ENCODE peak calls at places on chromosomes 4 and X, in seven cellular contexts. P, F, S, E, I, W and C are unnamed samples.

GRCh38 chrX:111761578-111762135 is 80.7 kb downstream of the ALG13 start:
- DNase-seq in P (no peak), F (no peak), S (no peak), E (no peak), I (no peak), W (no peak), C (no peak)

GRCh38 chrX:28549839-28550238 is 37.4 kb upstream of the IL1RAPL1 start:
- DNase-seq in P (no peak), F (peak), S (no peak), E (peak), I (no peak), W (no peak), C (peak)

GRCh38 chr4:176002007-176002623 is 63.5 kb upstream of the WDR17 start:
- DNase-seq in P (no peak), F (peak), S (peak), E (peak), I (peak), W (peak), C (peak)

GRCh38 chr4:41409095-41409494 is 128.9 kb upstream of the LIMCH1 start:
- DNase-seq in P (no peak), F (no peak), S (no peak), E (no peak), I (no peak), W (no peak), C (no peak)

GRCh38 chr4:88693792-88694191 is 3.8 kb downstream of the NAP1L5 start:
- DNase-seq in P (no peak), F (no peak), S (no peak), E (no peak), I (no peak), W (no peak), C (no peak)

GRCh38 chr4:123361195-123361861 is 35.3 kb upstream of the SPRY1 start:
- DNase-seq in P (peak), F (no peak), S (no peak), E (peak), I (peak), W (no peak), C (no peak)

GRCh38 chr4:136928957-136929411 is 603.3 kb downstream of the PCDH18 start:
- DNase-seq in P (no peak), F (no peak), S (no peak), E (no peak), I (no peak), W (no peak), C (no peak)

GRCh38 chr4:4990857-4991540 is 28.3 kb downstream of the CYTL1 start:
- DNase-seq in P (peak), F (no peak), S (no peak), E (no peak), I (peak), W (no peak), C (no peak)

GRCh38 chrX:123749643-123750042 is 16.8 kb upstream of the THOC2 start:
- DNase-seq in P (no peak), F (no peak), S (no peak), E (no peak), I (no peak), W (no peak), C (no peak)

GRCh38 chr4:81452452-81453011 is 19.2 kb downstream of the RASGEF1B start:
- DNase-seq in P (peak), F (no peak), S (no peak), E (no peak), I (no peak), W (no peak), C (no peak)

GRCh38 chr4:473575-474457 is 25.1 kb downstream of the ZNF721 start:
- DNase-seq in P (peak), F (peak), S (peak), E (peak), I (peak), W (peak), C (peak)

GRCh38 chrX:316351-317325 is 2.0 kb downstream of the GTPBP6 start:
- DNase-seq in P (no peak), F (no peak), S (no peak), E (no peak), I (no peak), W (no peak), C (no peak)

GRCh38 chrX:70479970-70480659 is 35.5 kb downstream of the DLG3 start:
- DNase-seq in P (no peak), F (peak), S (no peak), E (no peak), I (no peak), W (no peak), C (peak)

GRCh38 chrX:128287693-128288092 is 235.5 kb upstream of the ACTRT1 start:
- DNase-seq in P (no peak), F (no peak), S (no peak), E (no peak), I (no peak), W (no peak), C (no peak)

GRCh38 chr4:102850373-102850772 is 18.4 kb upstream of the CISD2 start:
- DNase-seq in P (no peak), F (no peak), S (no peak), E (no peak), I (no peak), W (no peak), C (no peak)

GRCh38 chr4:189940178-189941004 is at the start of gene FRG1:
- DNase-seq in P (peak), F (peak), S (peak), E (peak), I (peak), W (peak), C (peak)

GRCh38 chr4:139085141-139085540 is 69.6 kb downstream of the NOCT start:
- DNase-seq in P (peak), F (no peak), S (no peak), E (peak), I (peak), W (no peak), C (no peak)

GRCh38 chr4:60682901-60683300 is 517.2 kb upstream of the ADGRL3 start:
- DNase-seq in P (peak), F (no peak), S (no peak), E (no peak), I (no peak), W (no peak), C (no peak)

DNA sequence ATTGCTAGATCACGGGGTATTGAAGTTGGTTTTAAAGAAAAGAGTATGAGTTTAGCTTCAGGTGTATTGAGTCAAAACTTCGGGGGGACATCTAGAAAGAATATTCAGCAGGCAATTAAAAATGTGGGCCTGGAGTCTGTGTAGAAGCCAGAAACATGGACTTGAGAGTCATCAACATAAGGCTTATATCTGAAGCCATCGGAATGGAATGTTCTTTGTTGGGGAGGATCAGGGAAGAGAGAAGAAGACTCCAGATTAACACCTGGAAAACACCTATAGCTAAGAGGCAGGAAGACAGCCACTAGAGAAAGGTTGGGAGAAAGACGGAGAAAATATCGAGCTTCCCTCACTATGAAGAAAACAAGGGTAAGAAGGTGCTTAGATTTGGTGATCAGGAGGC is 69.5 kb downstream of the BEND2 start:
- DNase-seq in P (no peak), F (no peak), S (no peak), E (no peak), I (no peak), W (no peak), C (no peak)
- H3K4ac ChIP-seq in P (no peak), F (no peak), S (no peak), E (no peak), I (no peak), W (no peak), C (no peak)

DNA sequence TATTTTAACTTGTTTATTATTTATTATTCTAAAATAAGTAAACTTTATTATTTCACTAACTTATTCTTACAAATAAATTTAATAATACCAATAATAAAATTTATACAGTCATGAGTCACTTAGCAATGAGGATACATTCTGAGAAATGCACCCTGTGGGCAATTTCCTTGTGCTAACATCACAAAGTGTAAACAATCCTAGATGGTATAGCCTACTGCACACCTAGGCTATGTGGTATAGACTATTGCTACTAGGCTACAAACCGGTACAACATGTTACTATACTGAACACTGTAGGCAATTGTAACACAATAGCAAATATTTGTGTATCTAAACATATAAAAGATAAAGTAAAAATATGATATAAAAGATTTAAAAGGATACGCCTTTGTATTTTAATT is 479.5 kb downstream of the EPHA5 start:
- DNase-seq in P (no peak), F (no peak), S (no peak), E (no peak), I (no peak), W (no peak), C (no peak)
- H4K8ac ChIP-seq in P (no peak), F (no peak), S (no peak), E (no peak), I (no peak), W (no peak), C (no peak)

GRCh38 chr4:146292508-146292907 is 78.2 kb downstream of the REELD1 start:
- DNase-seq in P (no peak), F (no peak), S (no peak), E (no peak), I (no peak), W (no peak), C (no peak)
- H2BK5ac ChIP-seq in P (no peak), F (no peak), S (no peak), E (no peak), I (no peak), W (no peak), C (no peak)

GRCh38 chr4:47741200-47741599 is 96.7 kb downstream of the CORIN start:
- DNase-seq in P (peak), F (no peak), S (no peak), E (peak), I (peak), W (no peak), C (no peak)
- H3K4ac ChIP-seq in P (no peak), F (no peak), S (no peak), E (no peak), I (no peak), W (no peak), C (no peak)

DNA sequence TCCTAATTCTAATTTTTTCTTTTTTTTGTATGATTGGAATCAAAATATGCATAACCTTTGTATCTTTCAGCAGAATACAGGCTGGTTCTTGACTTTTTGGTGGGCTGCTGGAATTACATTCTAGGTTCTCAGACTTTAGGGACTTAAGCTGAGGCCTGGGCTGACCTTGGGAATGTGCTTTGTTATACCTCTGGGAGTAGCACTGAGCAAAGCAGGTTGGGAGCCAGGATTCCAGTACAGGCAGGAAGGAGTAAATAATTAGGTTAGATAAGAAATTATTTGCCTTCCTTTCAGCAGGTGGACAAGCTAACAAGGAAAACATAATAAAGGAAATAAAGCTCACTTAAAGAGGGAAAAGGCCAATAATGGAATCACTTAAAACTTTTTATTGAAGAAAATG is 49.9 kb upstream of the SLC4A4 start:
- DNase-seq in P (no peak), F (no peak), S (no peak), E (no peak), I (no peak), W (no peak), C (no peak)
- H4K8ac ChIP-seq in P (no peak), F (no peak), S (no peak), E (no peak), I (no peak), W (no peak), C (no peak)

GRCh38 chr4:13703096-13703495 is 75.6 kb upstream of the BOD1L1 start:
- DNase-seq in P (no peak), F (no peak), S (no peak), E (no peak), I (no peak), W (no peak), C (no peak)
- H2BK5ac ChIP-seq in P (no peak), F (no peak), S (no peak), E (no peak), I (no peak), W (no peak), C (no peak)

GRCh38 chr4:2859514-2859913 is 15.9 kb downstream of the ADD1 start:
- DNase-seq in P (no peak), F (no peak), S (no peak), E (no peak), I (no peak), W (no peak), C (no peak)

GRCh38 chr4:2861631-2862436 is 18.2 kb downstream of the ADD1 start:
- DNase-seq in P (no peak), F (no peak), S (no peak), E (peak), I (peak), W (no peak), C (no peak)

GRCh38 chr4:2858451-2859217 is 15.0 kb downstream of the ADD1 start:
- DNase-seq in P (peak), F (no peak), S (no peak), E (no peak), I (peak), W (no peak), C (no peak)

GRCh38 chr4:2862528-2862927 is 18.9 kb downstream of the ADD1 start:
- DNase-seq in P (peak), F (peak), S (no peak), E (no peak), I (peak), W (peak), C (peak)

DNA sequence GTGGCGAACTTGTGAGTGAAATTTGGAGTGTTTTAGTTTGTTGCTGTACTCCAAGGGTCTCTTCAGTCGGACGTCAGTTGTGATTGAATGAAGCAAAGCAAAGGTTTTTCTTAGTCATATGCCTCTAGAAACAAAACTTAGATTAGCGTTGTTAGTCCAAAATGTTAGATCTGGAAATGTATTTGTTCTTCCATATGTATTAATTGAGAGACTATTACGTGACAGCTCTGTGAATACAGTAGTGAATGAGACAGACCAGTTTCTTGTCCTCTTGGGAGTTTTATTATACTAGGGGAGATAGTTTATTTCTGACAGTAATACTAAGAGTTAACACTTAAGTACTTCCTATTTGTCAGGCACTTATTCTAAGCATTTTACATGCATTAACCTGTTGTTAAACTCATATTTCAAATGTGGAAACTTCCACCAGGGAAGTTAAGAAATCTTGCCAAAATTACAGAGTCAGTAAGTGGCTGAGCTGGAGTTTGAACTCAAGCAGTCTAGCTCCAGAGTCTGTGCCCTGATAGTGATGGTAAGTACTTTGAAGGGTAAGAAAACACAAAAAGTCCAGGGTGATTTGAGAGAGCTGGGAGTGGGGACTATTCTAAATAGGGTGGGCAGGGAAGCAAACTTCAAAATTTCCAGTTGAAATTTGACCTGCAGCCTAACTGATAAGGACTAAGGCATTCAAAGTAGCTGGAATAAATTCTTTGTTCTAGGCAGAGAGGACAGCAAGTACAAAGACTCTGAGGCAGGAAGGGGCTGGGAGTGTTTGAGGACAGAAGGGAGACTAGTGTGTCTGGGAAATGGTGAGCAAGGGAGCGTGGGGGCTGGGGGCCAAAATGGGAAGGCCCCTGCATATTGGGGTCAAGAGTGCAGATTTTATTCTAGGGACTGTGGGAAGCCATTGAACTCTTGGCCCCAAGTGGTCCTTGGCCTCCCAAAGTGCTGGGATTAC is 17.0 kb downstream of the ADD1 start:
- DNase-seq in P (peak), F (peak), S (no peak), E (peak), I (peak), W (no peak), C (peak)
- H3K4ac ChIP-seq in P (peak), F (no peak), S (no peak), E (no peak), I (no peak), W (no peak), C (peak)

DNA sequence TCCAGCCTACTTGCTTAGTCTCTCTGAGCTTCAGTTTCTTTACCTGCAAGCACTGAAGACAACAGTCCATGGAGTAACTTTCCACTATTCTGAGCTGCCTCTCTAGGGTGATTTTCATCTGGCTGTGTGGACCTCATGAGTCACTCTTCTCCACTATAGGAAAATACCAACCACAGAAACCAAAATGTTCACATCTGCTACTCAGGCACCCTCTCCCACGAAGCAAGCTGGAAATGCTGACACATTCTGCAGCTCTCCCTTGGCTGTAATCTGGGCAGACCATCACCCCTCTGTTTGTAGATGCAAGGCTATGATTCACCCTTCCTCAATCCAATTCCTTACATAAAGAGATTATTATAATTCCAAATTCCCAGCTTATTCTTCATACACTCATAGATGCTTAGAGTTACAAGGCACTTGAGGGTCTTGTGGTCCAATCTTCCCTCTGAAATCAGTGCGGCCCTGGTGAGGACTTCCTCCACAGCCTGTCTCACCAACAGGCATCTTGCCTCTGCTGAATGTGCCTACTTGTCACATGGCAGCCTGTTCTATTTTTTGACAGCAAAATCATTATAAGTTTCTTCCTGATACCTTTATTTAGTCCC is 97.0 kb upstream of the LNX1 start:
- DNase-seq in P (peak), F (no peak), S (no peak), E (peak), I (peak), W (no peak), C (no peak)
- H4K8ac ChIP-seq in P (peak), F (no peak), S (no peak), E (no peak), I (peak), W (no peak), C (no peak)